ENCODE peak calls at places on chromosomes 13 and 19, in nine cellular contexts. E is GDM1; F is astrocyte; D is astrocyte of the spinal cord; P is fibroblast of the aortic adventitia; A is NCI-H774; M is activated naive CD8-positive, alpha-beta T cell treated with anti-CD3 and anti-CD28 coated beads for 36 hours; V is globus pallidus; U is GM18507. K is an unnamed sample.

GRCh38 chr19:40923934-40924391 is 41.9 kb upstream of the CYP2A7 start:
- DNase-seq in E (no peak), F (no peak), D (no peak), P (no peak), A (no peak), M (no peak), V (no peak), U (no peak), K (no peak)

GRCh38 chr19:9945319-9945966 is 9.1 kb upstream of the OLFM2 start:
- DNase-seq in E (no peak), F (peak), D (peak), P (peak), A (no peak), M (no peak), V (peak), U (no peak), K (peak)

GRCh38 chr19:32333227-32333626 is 12.2 kb upstream of the ZNF507 start:
- DNase-seq in E (no peak), F (no peak), D (no peak), P (no peak), A (no peak), M (no peak), V (no peak), U (no peak), K (no peak)

GRCh38 chr19:17526922-17527321 is 15.5 kb downstream of the PGLS start:
- DNase-seq in E (no peak), F (no peak), D (no peak), P (no peak), A (no peak), M (peak), V (no peak), U (no peak), K (no peak)

GRCh38 chr13:93709511-93710244 is 483.1 kb downstream of the GPC6 start:
- DNase-seq in E (no peak), F (no peak), D (peak), P (peak), A (peak), M (no peak), V (no peak), U (no peak), K (peak)

GRCh38 chr13:32676242-32676641 is 90.0 kb downstream of the PDS5B start:
- DNase-seq in E (no peak), F (peak), D (peak), P (no peak), A (no peak), M (no peak), V (no peak), U (no peak), K (peak)

GRCh38 chr19:48284891-48285290 is 15.0 kb downstream of the ZNF114 start:
- DNase-seq in E (no peak), F (peak), D (no peak), P (no peak), A (no peak), M (no peak), V (no peak), U (no peak), K (peak)

GRCh38 chr13:76993021-76993420 is 1.1 kb downstream of the CLN5 start:
- DNase-seq in E (no peak), F (peak), D (peak), P (peak), A (no peak), M (no peak), V (no peak), U (no peak), K (no peak)

GRCh38 chr19:45713141-45713540 is 17.6 kb downstream of the FBXO46 start:
- DNase-seq in E (no peak), F (no peak), D (no peak), P (no peak), A (no peak), M (no peak), V (no peak), U (no peak), K (no peak)

GRCh38 chr13:94710881-94711560 is 1.3 kb downstream of the SOX21 start:
- DNase-seq in E (no peak), F (no peak), D (peak), P (no peak), A (peak), M (no peak), V (no peak), U (no peak), K (no peak)

GRCh38 chr19:15469513-15470297 is 5.4 kb upstream of the RASAL3 start:
- DNase-seq in E (no peak), F (no peak), D (no peak), P (no peak), A (no peak), M (peak), V (no peak), U (no peak), K (no peak)

GRCh38 chr13:112929778-112930055 is 39.3 kb upstream of the MCF2L start:
- DNase-seq in E (no peak), F (no peak), D (no peak), P (no peak), A (no peak), M (no peak), V (no peak), U (no peak), K (no peak)

GRCh38 chr13:41601718-41602445 is 144.5 kb downstream of the RGCC start:
- DNase-seq in E (no peak), F (no peak), D (peak), P (peak), A (no peak), M (no peak), V (no peak), U (no peak), K (no peak)

GRCh38 chr13:97028441-97029299 is 34.4 kb upstream of the OXGR1 start:
- DNase-seq in E (no peak), F (peak), D (peak), P (peak), A (peak), M (peak), V (peak), U (peak), K (peak)

GRCh38 chr19:1227655-1228054 is 10.2 kb downstream of the CBARP start:
- DNase-seq in E (no peak), F (no peak), D (no peak), P (no peak), A (no peak), M (no peak), V (no peak), U (no peak), K (no peak)

GRCh38 chr13:111296417-111296816 is 24.0 kb upstream of the TEX29 start:
- DNase-seq in E (no peak), F (no peak), D (no peak), P (no peak), A (no peak), M (no peak), V (no peak), U (no peak), K (no peak)

GRCh38 chr13:95741584-95742563 is 64.9 kb downstream of the DNAJC3 start:
- DNase-seq in E (no peak), F (no peak), D (no peak), P (no peak), A (no peak), M (no peak), V (no peak), U (no peak), K (no peak)

GRCh38 chr13:112260108-112261055 is 115.8 kb upstream of the SPACA7 start:
- DNase-seq in E (no peak), F (no peak), D (no peak), P (no peak), A (no peak), M (no peak), V (no peak), U (no peak), K (no peak)

GRCh38 chr19:7307590-7308218 is 13.5 kb upstream of the INSR start:
- DNase-seq in E (no peak), F (no peak), D (no peak), P (no peak), A (no peak), M (no peak), V (no peak), U (no peak), K (no peak)

GRCh38 chr19:17296278-17296677 is 6.9 kb downstream of the ABHD8 start:
- DNase-seq in E (no peak), F (peak), D (peak), P (no peak), A (no peak), M (no peak), V (no peak), U (no peak), K (peak)

GRCh38 chr13:104869501-104869900 is 1666.0 kb downstream of the EFNB2 start:
- DNase-seq in E (no peak), F (peak), D (peak), P (no peak), A (no peak), M (no peak), V (no peak), U (no peak), K (peak)

GRCh38 chr13:109336730-109337129 is 449.7 kb downstream of the IRS2 start:
- DNase-seq in E (no peak), F (peak), D (peak), P (peak), A (no peak), M (no peak), V (no peak), U (no peak), K (peak)

GRCh38 chr19:18373892-18374629 is 11.9 kb upstream of the GDF15 start:
- DNase-seq in E (peak), F (peak), D (peak), P (peak), A (peak), M (peak), V (peak), U (peak), K (peak)

GRCh38 chr19:47663911-47664771 is 49.1 kb upstream of the EHD2 start:
- DNase-seq in E (no peak), F (peak), D (peak), P (peak), A (no peak), M (no peak), V (peak), U (no peak), K (peak)

GRCh38 chr19:2578391-2578826 is 102.5 kb downstream of the GADD45B start:
- DNase-seq in E (no peak), F (peak), D (peak), P (peak), A (no peak), M (no peak), V (no peak), U (no peak), K (peak)

GRCh38 chr19:46303702-46304397 is 7.0 kb downstream of the HIF3A start:
- DNase-seq in E (no peak), F (no peak), D (peak), P (no peak), A (no peak), M (peak), V (no peak), U (no peak), K (peak)

GRCh38 chr13:40488869-40489391 is 177.5 kb downstream of the FOXO1 start:
- DNase-seq in E (no peak), F (no peak), D (no peak), P (no peak), A (no peak), M (no peak), V (no peak), U (no peak), K (no peak)

GRCh38 chr19:55041627-55042343 is 3.7 kb upstream of the GP6 start:
- DNase-seq in E (peak), F (no peak), D (no peak), P (no peak), A (no peak), M (peak), V (no peak), U (no peak), K (no peak)

GRCh38 chr13:110533771-110534670 is 27.5 kb downstream of the RAB20 start:
- DNase-seq in E (no peak), F (no peak), D (no peak), P (no peak), A (no peak), M (no peak), V (no peak), U (no peak), K (no peak)